ENCODE peak calls at places on chromosomes 5 and 9, in six cellular contexts. One of them, this sample, is unnamed.

GRCh38 chr9:136713555-136713949 is 1.2 kb downstream of the DIPK1B start:
- DNase-seq in HCT116: no peak
- DNase-seq in K562: no peak
- DNase-seq in GM12878: no peak
- DNase-seq in HepG2: no peak
- DNase-seq in SK-N-SH: peak; percentile 80
- DNase-seq in this sample: no peak

GRCh38 chr5:147396070-147396469 is 113.8 kb downstream of the DPYSL3 start:
- DNase-seq in K562: no peak
- DNase-seq in HCT116: no peak
- DNase-seq in SK-N-SH: no peak
- DNase-seq in GM12878: no peak
- DNase-seq in HepG2: no peak
- DNase-seq in this sample: no peak

GRCh38 chr5:167587768-167588167 is 703.7 kb upstream of the WWC1 start:
- DNase-seq in GM12878: no peak
- DNase-seq in HepG2: peak; percentile 11
- DNase-seq in HCT116: peak; percentile 8
- DNase-seq in SK-N-SH: peak; percentile 48
- DNase-seq in K562: no peak
- DNase-seq in this sample: peak; percentile 84

GRCh38 chr9:33517373-33517772 is 6.7 kb upstream of the ANKRD18B start:
- DNase-seq in K562: peak; percentile 16
- DNase-seq in HCT116: no peak
- DNase-seq in SK-N-SH: peak; percentile 52
- DNase-seq in GM12878: no peak
- DNase-seq in HepG2: peak; percentile 21
- DNase-seq in this sample: peak; percentile 34

GRCh38 chr5:72209515-72210115 is 102.3 kb downstream of the MAP1B start:
- DNase-seq in HCT116: no peak
- DNase-seq in SK-N-SH: no peak
- DNase-seq in K562: no peak
- DNase-seq in GM12878: no peak
- DNase-seq in HepG2: no peak
- DNase-seq in this sample: peak; percentile 45

GRCh38 chr5:113202904-113203716 is 226.5 kb downstream of the DCP2 start:
- DNase-seq in HCT116: peak; percentile 66
- DNase-seq in SK-N-SH: peak; percentile 53
- DNase-seq in K562: peak; percentile 63
- DNase-seq in HepG2: peak; percentile 81
- DNase-seq in GM12878: no peak
- DNase-seq in this sample: no peak

GRCh38 chr5:8943301-8943700 is 602.6 kb downstream of the SEMA5A start:
- DNase-seq in HepG2: no peak
- DNase-seq in K562: no peak
- DNase-seq in HCT116: no peak
- DNase-seq in SK-N-SH: no peak
- DNase-seq in GM12878: no peak
- DNase-seq in this sample: no peak

GRCh38 chr9:133155156-133155555 is 8.6 kb downstream of the GBGT1 start:
- DNase-seq in SK-N-SH: peak; percentile 5
- DNase-seq in K562: no peak
- DNase-seq in HCT116: no peak
- DNase-seq in GM12878: no peak
- DNase-seq in HepG2: no peak
- DNase-seq in this sample: no peak

GRCh38 chr9:110895141-110895912 is 142.9 kb downstream of the LPAR1 start:
- DNase-seq in SK-N-SH: no peak
- DNase-seq in HCT116: no peak
- DNase-seq in K562: no peak
- DNase-seq in HepG2: no peak
- DNase-seq in GM12878: no peak
- DNase-seq in this sample: no peak

GRCh38 chr9:92278117-92278516 is 15.4 kb downstream of the IARS1 start:
- DNase-seq in SK-N-SH: no peak
- DNase-seq in HCT116: no peak
- DNase-seq in HepG2: no peak
- DNase-seq in GM12878: no peak
- DNase-seq in K562: no peak
- DNase-seq in this sample: no peak

GRCh38 chr9:37033753-37034319 is at the start of gene PAX5:
- DNase-seq in K562: no peak
- DNase-seq in HepG2: no peak
- DNase-seq in GM12878: no peak
- DNase-seq in HCT116: no peak
- DNase-seq in SK-N-SH: no peak
- DNase-seq in this sample: peak; percentile 44

GRCh38 chr5:73673161-73673591 is 47.2 kb downstream of the ARHGEF28 start:
- DNase-seq in HCT116: no peak
- DNase-seq in HepG2: peak; percentile 67
- DNase-seq in K562: no peak
- DNase-seq in GM12878: no peak
- DNase-seq in SK-N-SH: no peak
- DNase-seq in this sample: no peak

GRCh38 chr5:154945695-154946301 is 4.9 kb downstream of the MRPL22 start:
- DNase-seq in SK-N-SH: peak; percentile 31
- DNase-seq in GM12878: no peak
- DNase-seq in HepG2: no peak
- DNase-seq in K562: no peak
- DNase-seq in HCT116: no peak
- DNase-seq in this sample: peak; percentile 49

GRCh38 chr5:125196479-125197183 is 450.2 kb upstream of the ZNF608 start:
- DNase-seq in K562: no peak
- DNase-seq in HepG2: no peak
- DNase-seq in GM12878: no peak
- DNase-seq in HCT116: no peak
- DNase-seq in SK-N-SH: no peak
- DNase-seq in this sample: no peak

GRCh38 chr9:76904661-76905457 is 1.1 kb downstream of the PRUNE2 start:
- DNase-seq in GM12878: no peak
- DNase-seq in HepG2: no peak
- DNase-seq in HCT116: no peak
- DNase-seq in SK-N-SH: no peak
- DNase-seq in K562: no peak
- DNase-seq in this sample: no peak

GRCh38 chr5:134536876-134537275 is 11.4 kb downstream of the JADE2 start:
- DNase-seq in K562: no peak
- DNase-seq in GM12878: no peak
- DNase-seq in HCT116: no peak
- DNase-seq in HepG2: no peak
- DNase-seq in SK-N-SH: no peak
- DNase-seq in this sample: no peak

GRCh38 chr5:96037128-96037527 is 75.5 kb upstream of the ELL2 start:
- DNase-seq in HepG2: peak; percentile 19
- DNase-seq in SK-N-SH: no peak
- DNase-seq in GM12878: no peak
- DNase-seq in K562: no peak
- DNase-seq in HCT116: no peak
- DNase-seq in this sample: no peak

GRCh38 chr5:115179959-115180709 is 10.4 kb upstream of the TRIM36 start:
- DNase-seq in HCT116: no peak
- DNase-seq in GM12878: no peak
- DNase-seq in HepG2: no peak
- DNase-seq in SK-N-SH: peak; percentile 94
- DNase-seq in K562: no peak
- DNase-seq in this sample: peak; percentile 84

GRCh38 chr5:3601060-3601710 is 5.6 kb downstream of the IRX1 start:
- DNase-seq in GM12878: no peak
- DNase-seq in HCT116: no peak
- DNase-seq in SK-N-SH: no peak
- DNase-seq in HepG2: no peak
- DNase-seq in K562: no peak
- DNase-seq in this sample: no peak

GRCh38 chr5:6704361-6704851 is 8.8 kb upstream of the TENT4A start:
- DNase-seq in HepG2: no peak
- DNase-seq in K562: no peak
- DNase-seq in HCT116: no peak
- DNase-seq in SK-N-SH: no peak
- DNase-seq in GM12878: no peak
- DNase-seq in this sample: no peak

GRCh38 chr9:83477120-83477519 is 61.1 kb downstream of the FRMD3 start:
- DNase-seq in HepG2: no peak
- DNase-seq in K562: no peak
- DNase-seq in GM12878: no peak
- DNase-seq in HCT116: no peak
- DNase-seq in SK-N-SH: no peak
- DNase-seq in this sample: no peak

GRCh38 chr9:129250786-129251185 is 72.7 kb upstream of the IER5L start:
- DNase-seq in HepG2: no peak
- DNase-seq in GM12878: no peak
- DNase-seq in SK-N-SH: no peak
- DNase-seq in HCT116: no peak
- DNase-seq in K562: no peak
- DNase-seq in this sample: no peak

GRCh38 chr5:53170748-53171349 is 61.3 kb upstream of the MOCS2 start:
- DNase-seq in HCT116: peak; percentile 32
- DNase-seq in SK-N-SH: peak; percentile 30
- DNase-seq in HepG2: peak; percentile 23
- DNase-seq in GM12878: no peak
- DNase-seq in K562: no peak
- DNase-seq in this sample: peak; percentile 53

GRCh38 chr5:113218200-113218599 is 216.6 kb downstream of the TSSK1B start:
- DNase-seq in HCT116: no peak
- DNase-seq in HepG2: no peak
- DNase-seq in SK-N-SH: no peak
- DNase-seq in K562: no peak
- DNase-seq in GM12878: no peak
- DNase-seq in this sample: peak; percentile 48

GRCh38 chr9:121939643-121940042 is 153.5 kb downstream of the TTLL11 start:
- DNase-seq in GM12878: no peak
- DNase-seq in HepG2: no peak
- DNase-seq in HCT116: no peak
- DNase-seq in SK-N-SH: no peak
- DNase-seq in K562: no peak
- DNase-seq in this sample: peak; percentile 33

GRCh38 chr9:94210616-94211603 is 48.2 kb upstream of the ZNF169 start:
- DNase-seq in K562: no peak
- DNase-seq in HepG2: no peak
- DNase-seq in HCT116: no peak
- DNase-seq in SK-N-SH: peak; percentile 17
- DNase-seq in GM12878: no peak
- DNase-seq in this sample: no peak

GRCh38 chr9:112569186-112569585 is 82.6 kb downstream of the KIAA1958 start:
- DNase-seq in HepG2: no peak
- DNase-seq in HCT116: no peak
- DNase-seq in K562: no peak
- DNase-seq in GM12878: no peak
- DNase-seq in SK-N-SH: no peak
- DNase-seq in this sample: no peak

GRCh38 chr9:135617538-135617900 is 21.8 kb downstream of the GLT6D1 start:
- DNase-seq in HepG2: no peak
- DNase-seq in SK-N-SH: peak; percentile 17
- DNase-seq in K562: no peak
- DNase-seq in HCT116: no peak
- DNase-seq in GM12878: no peak
- DNase-seq in this sample: no peak

GRCh38 chr9:130199605-130200004 is 27.4 kb downstream of the NCS1 start:
- DNase-seq in SK-N-SH: no peak
- DNase-seq in HCT116: no peak
- DNase-seq in GM12878: no peak
- DNase-seq in K562: no peak
- DNase-seq in HepG2: no peak
- DNase-seq in this sample: no peak

GRCh38 chr5:135386886-135387628 is 12.0 kb downstream of the MACROH2A1 start:
- DNase-seq in HepG2: peak; percentile 13
- DNase-seq in GM12878: no peak
- DNase-seq in SK-N-SH: no peak
- DNase-seq in K562: peak; percentile 35
- DNase-seq in HCT116: peak; percentile 62
- DNase-seq in this sample: no peak

GRCh38 chr9:105879181-105879580 is 184.8 kb downstream of the TMEM38B start:
- DNase-seq in SK-N-SH: no peak
- DNase-seq in GM12878: no peak
- DNase-seq in HCT116: no peak
- DNase-seq in K562: no peak
- DNase-seq in HepG2: no peak
- DNase-seq in this sample: no peak

GRCh38 chr5:92927291-92927778 is 653.7 kb downstream of the NR2F1-AS1 start:
- DNase-seq in GM12878: no peak
- DNase-seq in K562: no peak
- DNase-seq in HCT116: peak; percentile 72
- DNase-seq in SK-N-SH: no peak
- DNase-seq in HepG2: peak; percentile 96
- DNase-seq in this sample: no peak

GRCh38 chr9:76181020-76181641 is 213.1 kb downstream of the RFK start:
- DNase-seq in SK-N-SH: no peak
- DNase-seq in GM12878: no peak
- DNase-seq in HCT116: peak; percentile 26
- DNase-seq in HepG2: no peak
- DNase-seq in K562: no peak
- DNase-seq in this sample: no peak

GRCh38 chr9:138013836-138014569 is 136.4 kb downstream of the CACNA1B start:
- DNase-seq in HCT116: no peak
- DNase-seq in K562: no peak
- DNase-seq in GM12878: no peak
- DNase-seq in HepG2: no peak
- DNase-seq in SK-N-SH: peak; percentile 19
- DNase-seq in this sample: no peak

GRCh38 chr9:70049672-70050271 is 6.1 kb downstream of the MAMDC2 start:
- DNase-seq in SK-N-SH: no peak
- DNase-seq in HepG2: no peak
- DNase-seq in HCT116: no peak
- DNase-seq in K562: no peak
- DNase-seq in GM12878: no peak
- DNase-seq in this sample: no peak

GRCh38 chr5:149611327-149611726 is 30.0 kb downstream of the ARHGEF37 start:
- DNase-seq in HCT116: no peak
- DNase-seq in GM12878: no peak
- DNase-seq in HepG2: peak; percentile 66
- DNase-seq in K562: no peak
- DNase-seq in SK-N-SH: no peak
- DNase-seq in this sample: no peak
- TF ChIP-seq REST in HCT116: no peak
- TF ChIP-seq REST in GM12878: no peak
- TF ChIP-seq REST in HepG2: no peak
- TF ChIP-seq REST in K562: no peak
- TF ChIP-seq REST in SK-N-SH: no peak
- TF ChIP-seq REST in this sample: no peak

GRCh38 chr5:55645304-55645703 is 66.8 kb downstream of the SLC38A9 start:
- DNase-seq in HepG2: no peak
- DNase-seq in SK-N-SH: no peak
- DNase-seq in HCT116: no peak
- DNase-seq in GM12878: no peak
- DNase-seq in K562: no peak
- DNase-seq in this sample: no peak
- H2AFZ ChIP-seq in HepG2: no peak overlapping the region
- H2AFZ ChIP-seq in SK-N-SH: no peak overlapping the region
- H2AFZ ChIP-seq in HCT116: no peak overlapping the region
- H2AFZ ChIP-seq in GM12878: no peak overlapping the region
- H2AFZ ChIP-seq in K562: no peak overlapping the region
- H2AFZ ChIP-seq in this sample: no peak overlapping the region

GRCh38 chr9:1002678-1003077 is 26.2 kb downstream of the DMRT3 start:
- DNase-seq in GM12878: no peak
- DNase-seq in K562: no peak
- DNase-seq in HCT116: no peak
- DNase-seq in HepG2: no peak
- DNase-seq in SK-N-SH: no peak
- DNase-seq in this sample: no peak
- TF ChIP-seq REST in GM12878: no peak
- TF ChIP-seq REST in K562: no peak
- TF ChIP-seq REST in HCT116: no peak
- TF ChIP-seq REST in HepG2: no peak
- TF ChIP-seq REST in SK-N-SH: no peak
- TF ChIP-seq REST in this sample: no peak

GRCh38 chr5:157088342-157088990 is 20.4 kb downstream of the HAVCR2 start:
- DNase-seq in SK-N-SH: no peak
- DNase-seq in K562: no peak
- DNase-seq in GM12878: no peak
- DNase-seq in HepG2: no peak
- DNase-seq in HCT116: no peak
- DNase-seq in this sample: no peak
- H2AFZ ChIP-seq in SK-N-SH: no peak overlapping the region
- H2AFZ ChIP-seq in K562: no peak overlapping the region
- H2AFZ ChIP-seq in GM12878: peak overlapping the region; percentile 68
- H2AFZ ChIP-seq in HepG2: no peak overlapping the region
- H2AFZ ChIP-seq in HCT116: no peak overlapping the region
- H2AFZ ChIP-seq in this sample: peak overlapping the region; percentile 52